ENCODE peak calls at places on chromosomes 16 and 17, in five cellular contexts. A is stomach, K is gastrocnemius medialis, E is NCI-H1417, Z is NT2/D1. N is an unnamed sample.

GRCh38 chr17:31499771-31500554 is 108.5 kb downstream of the RAB11FIP4 start:
- DNase-seq in A (peak; percentile 70), K (peak; percentile 85), E (no peak), Z (no peak), N (no peak)

GRCh38 chr16:17238285-17239028 is 232.3 kb downstream of the XYLT1 start:
- DNase-seq in A (no peak), K (no peak), E (no peak), Z (no peak), N (no peak)

GRCh38 chr17:76530489-76530814 is 7.1 kb downstream of the CYGB start:
- DNase-seq in A (no peak), K (no peak), E (no peak), Z (no peak), N (no peak)

GRCh38 chr17:73232587-73233373 is 28.9 kb downstream of the CPSF4L start:
- DNase-seq in A (peak; percentile 54), K (peak; percentile 11), E (peak; percentile 75), Z (peak; percentile 27), N (no peak)

GRCh38 chr17:39665642-39666221 is 583 bp downstream of the TCAP start:
- DNase-seq in A (no peak), K (peak; percentile 70), E (peak; percentile 56), Z (no peak), N (no peak)

GRCh38 chr17:6780001-6780400 is 4.0 kb downstream of the FBXO39 start:
- DNase-seq in A (no peak), K (no peak), E (no peak), Z (no peak), N (no peak)

GRCh38 chr16:64730261-64730660 is 391.6 kb downstream of the CDH11 start:
- DNase-seq in A (no peak), K (no peak), E (no peak), Z (no peak), N (no peak)

GRCh38 chr17:66405836-66406679 is 103.6 kb downstream of the PRKCA start:
- DNase-seq in A (no peak), K (no peak), E (peak; percentile 59), Z (no peak), N (no peak)

GRCh38 chr16:85449885-85450245 is 163.3 kb upstream of the GSE1 start:
- DNase-seq in A (no peak), K (no peak), E (no peak), Z (no peak), N (no peak)

GRCh38 chr16:87611456-87611855 is 9.1 kb downstream of the JPH3 start:
- DNase-seq in A (no peak), K (no peak), E (no peak), Z (no peak), N (no peak)

N was measured in iPS DF 19.7.